ENCODE peak calls at places on chromosome 12, in nine cellular contexts. F is thoracic aorta; D is right lobe of liver; B is heart right ventricle; O is epithelial cell of esophagus; K is esophagus squamous epithelium; A is fibroblast of the aortic adventitia; G is CD8-positive, alpha-beta T cell; U is cardiac fibroblast. Y is an unnamed sample.

GRCh38 chr12:113822986-113823385 is 143.1 kb downstream of the RBM19 start:
- DNase-seq in F (no peak), D (no peak), B (no peak), O (no peak), K (no peak), A (no peak), G (no peak), U (no peak), Y (no peak)

GRCh38 chr12:30067156-30067555 is 283.4 kb upstream of the TMTC1 start:
- DNase-seq in F (no peak), D (no peak), B (no peak), O (peak), K (no peak), A (peak), G (no peak), U (peak), Y (no peak)

GRCh38 chr12:115584156-115584555 is 693.3 kb downstream of the MED13L start:
- DNase-seq in F (no peak), D (no peak), B (no peak), O (peak), K (no peak), A (peak), G (no peak), U (no peak), Y (no peak)

GRCh38 chr12:67939611-67940010 is 49.6 kb upstream of the IFNG-AS1 start:
- DNase-seq in F (no peak), D (no peak), B (no peak), O (no peak), K (no peak), A (no peak), G (no peak), U (no peak), Y (no peak)

GRCh38 chr12:44875417-44875953 is 630 bp downstream of the NELL2 start:
- DNase-seq in F (no peak), D (no peak), B (no peak), O (no peak), K (no peak), A (no peak), G (peak), U (no peak), Y (no peak)

GRCh38 chr12:2244013-2244861 is 191.4 kb downstream of the CACNA1C start:
- DNase-seq in F (no peak), D (no peak), B (no peak), O (no peak), K (no peak), A (peak), G (no peak), U (peak), Y (peak)

GRCh38 chr12:46950116-46950515 is 124.3 kb upstream of the SLC38A4 start:
- DNase-seq in F (no peak), D (no peak), B (no peak), O (peak), K (no peak), A (no peak), G (no peak), U (no peak), Y (no peak)

GRCh38 chr12:89497467-89497866 is 27.1 kb downstream of the GALNT4 start:
- DNase-seq in F (no peak), D (no peak), B (no peak), O (no peak), K (no peak), A (no peak), G (no peak), U (no peak), Y (peak)

GRCh38 chr12:64685076-64685475 is 74.1 kb downstream of the GNS start:
- DNase-seq in F (no peak), D (no peak), B (no peak), O (no peak), K (no peak), A (no peak), G (no peak), U (no peak), Y (no peak)

GRCh38 chr12:64077922-64078321 is 144.2 kb downstream of the KICS2 start:
- DNase-seq in F (no peak), D (no peak), B (no peak), O (peak), K (no peak), A (peak), G (no peak), U (peak), Y (no peak)

GRCh38 chr12:42732908-42733411 is 143.4 kb upstream of the PRICKLE1 start:
- DNase-seq in F (no peak), D (no peak), B (no peak), O (no peak), K (no peak), A (no peak), G (no peak), U (no peak), Y (no peak)

GRCh38 chr12:81128930-81129554 is 51.2 kb downstream of the ACSS3 start:
- DNase-seq in F (no peak), D (no peak), B (peak), O (peak), K (no peak), A (peak), G (no peak), U (peak), Y (peak)

GRCh38 chr12:111033281-111034147 is 113.1 kb upstream of the MYL2 start:
- DNase-seq in F (no peak), D (no peak), B (no peak), O (peak), K (no peak), A (no peak), G (no peak), U (no peak), Y (no peak)
- TF ChIP-seq CTCF in F (no peak), D (no peak), B (no peak), O (peak), K (no peak), A (no peak), G (peak), U (peak), Y (no peak)

DNA sequence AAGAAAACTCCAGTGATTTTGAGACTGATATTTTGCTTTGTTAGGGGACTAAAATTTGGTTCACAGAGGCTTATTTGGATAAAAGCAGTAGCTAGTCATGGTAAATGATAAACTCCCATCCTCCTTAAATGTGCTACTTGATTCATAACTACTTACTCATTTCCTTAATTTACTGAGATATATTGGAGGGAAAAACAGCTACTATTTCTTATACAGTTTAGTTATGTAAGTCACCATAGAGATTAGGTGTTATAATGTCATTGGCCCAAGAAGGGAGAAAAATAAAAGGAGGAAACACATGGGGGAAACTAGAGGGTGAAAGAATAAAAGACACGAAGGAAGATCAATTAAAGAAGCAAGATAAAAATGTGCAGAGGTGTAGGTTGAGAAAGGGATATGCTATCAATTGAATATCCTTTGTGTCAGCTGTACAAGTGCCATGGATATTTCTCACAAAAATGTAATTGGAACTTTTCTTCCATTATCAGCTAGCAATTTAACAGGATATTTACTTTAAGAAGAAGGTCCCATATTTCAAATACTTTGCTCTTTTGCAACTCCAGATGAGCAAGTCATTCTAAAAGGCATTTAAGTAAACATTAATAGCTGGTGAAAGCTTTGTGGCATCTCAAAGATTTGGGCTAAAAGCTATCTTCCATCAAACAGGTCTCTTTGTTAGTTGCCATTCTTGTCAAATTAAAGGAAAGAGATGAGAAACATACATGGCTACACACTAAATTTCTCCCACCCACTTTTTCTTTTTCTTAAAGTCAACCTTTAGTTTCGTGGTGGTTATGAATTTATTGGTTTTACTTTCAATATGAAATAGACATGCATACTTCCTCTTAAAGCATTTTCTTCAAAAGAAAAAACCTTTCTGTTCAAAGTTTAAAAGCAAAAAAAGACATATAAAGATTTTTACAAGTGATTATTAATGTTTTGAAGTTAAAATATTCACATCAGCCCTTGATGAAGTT is 439.5 kb downstream of the CCER1 start:
- DNase-seq in F (no peak), D (no peak), B (no peak), O (no peak), K (no peak), A (peak), G (no peak), U (peak), Y (peak)
- TF ChIP-seq CTCF in F (no peak), D (no peak), B (no peak), O (no peak), K (no peak), A (no peak), G (no peak), U (no peak), Y (no peak)

DNA sequence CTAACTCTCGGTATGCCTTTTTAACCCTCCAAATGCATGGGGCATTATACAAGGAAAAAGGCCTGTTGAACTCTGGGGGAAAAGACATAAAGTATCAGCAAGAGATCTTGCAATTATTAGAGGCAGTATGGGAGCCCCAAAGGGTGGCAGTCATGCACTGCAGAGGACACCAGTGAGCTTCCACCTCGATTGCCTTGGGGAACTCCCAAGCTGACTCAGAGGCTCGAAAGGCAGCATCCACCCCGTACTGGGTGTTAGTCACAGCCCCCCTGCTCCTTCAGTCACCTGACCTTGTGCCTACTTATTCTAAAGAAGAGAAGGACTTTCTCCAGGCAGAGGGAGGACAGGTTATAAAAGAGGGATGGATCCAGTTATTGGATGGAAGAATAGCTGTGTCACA is 781.4 kb upstream of the TMEM132C start:
- DNase-seq in F (no peak), D (no peak), B (no peak), O (peak), K (no peak), A (peak), G (no peak), U (no peak), Y (peak)
- TF ChIP-seq CTCF in F (no peak), D (no peak), B (no peak), O (no peak), K (no peak), A (peak), G (no peak), U (peak), Y (no peak)

GRCh38 chr12:94730846-94731245 is 80.5 kb upstream of the TMCC3 start:
- DNase-seq in F (no peak), D (no peak), B (no peak), O (no peak), K (no peak), A (no peak), G (no peak), U (no peak), Y (no peak)

GRCh38 chr12:94722664-94723063 is 72.3 kb upstream of the TMCC3 start:
- DNase-seq in F (no peak), D (no peak), B (no peak), O (no peak), K (no peak), A (no peak), G (no peak), U (no peak), Y (no peak)

GRCh38 chr12:94721173-94721572 is 70.8 kb upstream of the TMCC3 start:
- DNase-seq in F (no peak), D (no peak), B (no peak), O (no peak), K (no peak), A (no peak), G (no peak), U (no peak), Y (no peak)

DNA sequence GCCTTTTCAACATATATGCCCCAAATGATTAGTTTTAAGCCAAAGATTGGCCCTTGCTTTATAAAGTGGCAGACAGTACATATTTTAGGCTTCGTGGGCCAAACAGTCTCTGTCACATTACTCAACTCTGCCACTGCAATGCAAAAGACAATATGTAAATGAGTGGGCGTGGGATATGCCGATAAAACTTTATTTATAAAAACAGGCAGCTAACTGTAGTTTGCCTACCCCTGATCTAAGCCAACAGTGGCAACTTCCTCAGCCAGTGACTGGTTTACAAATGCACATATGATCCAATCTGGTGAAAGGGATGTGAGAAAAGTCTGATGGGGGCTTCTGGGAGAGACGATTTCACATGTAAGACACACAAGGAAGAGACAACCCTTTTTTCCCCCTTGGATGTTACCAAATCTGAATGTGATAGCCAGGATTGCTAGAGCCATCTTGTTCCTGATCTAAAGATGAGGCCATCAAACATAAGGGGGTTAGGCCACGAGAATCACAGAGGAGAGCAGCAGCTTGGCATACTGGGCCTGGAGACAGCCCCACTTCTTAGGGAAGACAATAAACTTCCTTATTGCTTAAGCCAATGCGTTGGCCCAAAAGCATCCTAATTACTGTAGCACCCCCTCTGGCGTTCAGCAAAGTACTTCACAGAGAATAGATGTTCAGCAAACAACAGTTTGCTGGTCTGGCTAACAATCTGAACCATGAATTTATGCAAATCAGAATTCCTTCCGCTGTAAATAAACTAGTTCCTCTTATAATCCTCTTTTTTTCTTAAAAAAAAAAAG is 75.2 kb upstream of the TMCC3 start:
- DNase-seq in F (no peak), D (no peak), B (peak), O (peak), K (no peak), A (peak), G (no peak), U (peak), Y (peak)
- TF ChIP-seq CTCF in F (peak), D (peak), B (no peak), O (peak), K (peak), A (peak), G (no peak), U (peak), Y (peak)

DNA sequence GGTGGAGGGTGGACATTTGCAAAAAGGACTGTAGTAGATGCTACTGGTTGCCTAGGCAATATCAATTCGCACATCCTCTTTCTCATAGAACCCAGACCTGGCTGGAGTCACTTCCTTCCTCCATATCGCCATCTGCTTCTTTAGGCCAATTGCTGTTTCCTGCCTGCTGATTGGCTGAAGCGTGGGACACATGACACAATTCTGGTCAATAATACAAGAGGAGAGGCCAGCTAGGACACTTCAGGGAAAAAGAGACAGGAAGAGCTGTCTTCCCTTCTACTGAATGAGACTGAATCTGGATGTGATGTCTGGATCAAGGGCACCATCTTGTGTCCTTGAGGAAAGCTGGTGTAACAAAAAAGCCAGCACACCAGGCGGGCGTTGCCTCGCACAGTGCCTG is 53.8 kb downstream of the TRPV4 start:
- DNase-seq in F (no peak), D (no peak), B (no peak), O (no peak), K (no peak), A (no peak), G (no peak), U (no peak), Y (no peak)
- TF ChIP-seq CTCF in F (no peak), D (no peak), B (no peak), O (no peak), K (no peak), A (no peak), G (no peak), U (no peak), Y (no peak)

DNA sequence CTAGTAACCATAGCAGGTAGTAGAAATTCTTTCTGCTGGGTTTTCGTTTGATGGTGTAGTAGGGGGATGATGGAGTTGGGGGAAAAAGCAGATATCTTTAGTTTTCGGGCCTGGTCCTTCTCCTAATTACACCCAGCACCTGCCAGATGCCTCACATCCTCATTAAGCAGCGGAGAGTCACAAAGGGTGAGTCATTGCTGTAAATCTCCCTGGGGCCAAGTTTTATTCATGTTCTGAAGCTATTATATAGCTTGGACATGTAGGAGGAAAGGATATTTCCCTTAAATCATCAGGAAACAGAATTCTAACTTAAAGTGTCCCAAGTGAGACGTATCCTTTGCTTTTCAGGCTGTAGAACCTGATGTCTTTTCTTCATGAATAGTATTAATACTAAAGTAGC is 4.9 kb upstream of the NECAP1 start:
- DNase-seq in F (no peak), D (no peak), B (no peak), O (peak), K (no peak), A (peak), G (no peak), U (no peak), Y (peak)
- TF ChIP-seq CTCF in F (no peak), D (no peak), B (no peak), O (no peak), K (no peak), A (no peak), G (no peak), U (no peak), Y (no peak)

GRCh38 chr12:96208346-96208745 is 14.2 kb downstream of the ELK3 start:
- DNase-seq in F (no peak), D (no peak), B (no peak), O (peak), K (no peak), A (peak), G (no peak), U (peak), Y (peak)

GRCh38 chr12:96206957-96207356 is 12.8 kb downstream of the ELK3 start:
- DNase-seq in F (no peak), D (no peak), B (no peak), O (no peak), K (no peak), A (no peak), G (peak), U (no peak), Y (no peak)

GRCh38 chr12:96210376-96211055 is 16.3 kb downstream of the ELK3 start:
- DNase-seq in F (no peak), D (no peak), B (no peak), O (no peak), K (no peak), A (no peak), G (peak), U (no peak), Y (no peak)

GRCh38 chr12:96211989-96212388 is 17.8 kb downstream of the ELK3 start:
- DNase-seq in F (no peak), D (no peak), B (no peak), O (no peak), K (no peak), A (no peak), G (no peak), U (no peak), Y (peak)

GRCh38 chr12:96208801-96209534 is 14.8 kb downstream of the ELK3 start:
- DNase-seq in F (no peak), D (no peak), B (no peak), O (no peak), K (no peak), A (peak), G (peak), U (peak), Y (no peak)
- TF ChIP-seq CTCF in F (no peak), D (no peak), B (no peak), O (peak), K (no peak), A (no peak), G (no peak), U (no peak), Y (no peak)

DNA sequence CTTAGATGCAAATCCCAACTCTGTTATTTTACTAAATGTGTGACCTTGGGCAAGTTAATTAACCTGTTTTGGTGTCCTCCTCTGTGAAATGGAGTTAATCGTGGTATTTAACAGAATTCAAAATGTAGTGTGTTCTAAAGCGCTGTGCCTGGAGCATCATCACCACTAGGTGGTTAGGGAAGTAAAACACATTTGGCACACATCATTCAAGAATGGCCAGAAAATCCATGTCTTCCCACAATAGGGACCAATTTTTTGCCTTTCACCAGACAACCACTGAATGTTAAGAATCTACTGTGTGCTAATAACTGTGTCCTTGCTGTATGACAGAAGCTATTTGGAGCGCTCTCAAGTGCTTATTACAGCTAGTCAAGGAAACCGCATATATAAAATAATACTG is 133.4 kb downstream of the MON2 start:
- DNase-seq in F (no peak), D (no peak), B (no peak), O (no peak), K (no peak), A (no peak), G (no peak), U (no peak), Y (no peak)
- TF ChIP-seq CTCF in F (no peak), D (no peak), B (no peak), O (peak), K (no peak), A (peak), G (no peak), U (peak), Y (peak)